ENCODE peak calls at places on chromosomes 2 and 18, in nine cellular contexts. One of them, this sample, is unnamed.

GRCh38 chr2:44802409-44803099 is 138.9 kb upstream of the SIX3 start:
- DNase-seq in mesothelial cell of epicardium: no peak
- DNase-seq in neural crest cell: no peak
- DNase-seq in A549: no peak
- DNase-seq in kidney epithelial cell: no peak
- DNase-seq in psoas muscle: no peak
- DNase-seq in fibroblast of lung: no peak
- DNase-seq in foreskin fibroblast: peak
- DNase-seq in endodermal cell: peak
- DNase-seq in this sample: no peak

GRCh38 chr2:206585335-206585734 is 57.0 kb upstream of the FAM237A start:
- DNase-seq in psoas muscle: no peak
- DNase-seq in A549: no peak
- DNase-seq in foreskin fibroblast: no peak
- DNase-seq in neural crest cell: no peak
- DNase-seq in kidney epithelial cell: peak
- DNase-seq in fibroblast of lung: no peak
- DNase-seq in endodermal cell: no peak
- DNase-seq in mesothelial cell of epicardium: no peak
- DNase-seq in this sample: no peak

GRCh38 chr2:63300835-63301234 is 250.2 kb downstream of the OTX1 start:
- DNase-seq in mesothelial cell of epicardium: no peak
- DNase-seq in neural crest cell: no peak
- DNase-seq in psoas muscle: no peak
- DNase-seq in foreskin fibroblast: no peak
- DNase-seq in fibroblast of lung: no peak
- DNase-seq in kidney epithelial cell: no peak
- DNase-seq in A549: no peak
- DNase-seq in endodermal cell: peak
- DNase-seq in this sample: no peak

GRCh38 chr18:32160547-32160946 is 29.3 kb upstream of the MEP1B start:
- DNase-seq in A549: no peak
- DNase-seq in mesothelial cell of epicardium: no peak
- DNase-seq in kidney epithelial cell: no peak
- DNase-seq in foreskin fibroblast: no peak
- DNase-seq in neural crest cell: no peak
- DNase-seq in psoas muscle: no peak
- DNase-seq in fibroblast of lung: no peak
- DNase-seq in endodermal cell: no peak
- DNase-seq in this sample: no peak

GRCh38 chr18:35355140-35355618 is 11.0 kb upstream of the ZNF24 start:
- DNase-seq in neural crest cell: peak
- DNase-seq in fibroblast of lung: peak
- DNase-seq in kidney epithelial cell: peak
- DNase-seq in mesothelial cell of epicardium: no peak
- DNase-seq in A549: no peak
- DNase-seq in foreskin fibroblast: peak
- DNase-seq in endodermal cell: peak
- DNase-seq in psoas muscle: peak
- DNase-seq in this sample: peak

GRCh38 chr2:17867133-17867532 is 11.3 kb upstream of the KCNS3 start:
- DNase-seq in endodermal cell: no peak
- DNase-seq in foreskin fibroblast: no peak
- DNase-seq in neural crest cell: no peak
- DNase-seq in kidney epithelial cell: no peak
- DNase-seq in A549: no peak
- DNase-seq in fibroblast of lung: no peak
- DNase-seq in psoas muscle: no peak
- DNase-seq in mesothelial cell of epicardium: no peak
- DNase-seq in this sample: no peak

GRCh38 chr18:8286303-8286702 is 322.9 kb upstream of the RAB12 start:
- DNase-seq in kidney epithelial cell: no peak
- DNase-seq in mesothelial cell of epicardium: no peak
- DNase-seq in psoas muscle: no peak
- DNase-seq in neural crest cell: no peak
- DNase-seq in foreskin fibroblast: no peak
- DNase-seq in endodermal cell: no peak
- DNase-seq in fibroblast of lung: no peak
- DNase-seq in A549: no peak
- DNase-seq in this sample: no peak

GRCh38 chr18:58838165-58838860 is 26.4 kb upstream of the ZNF532 start:
- DNase-seq in endodermal cell: no peak
- DNase-seq in mesothelial cell of epicardium: no peak
- DNase-seq in neural crest cell: no peak
- DNase-seq in A549: no peak
- DNase-seq in fibroblast of lung: no peak
- DNase-seq in kidney epithelial cell: no peak
- DNase-seq in foreskin fibroblast: no peak
- DNase-seq in psoas muscle: no peak
- DNase-seq in this sample: no peak

GRCh38 chr2:7004641-7005040 is 87.4 kb downstream of the RNF144A start:
- DNase-seq in fibroblast of lung: no peak
- DNase-seq in A549: no peak
- DNase-seq in foreskin fibroblast: no peak
- DNase-seq in neural crest cell: no peak
- DNase-seq in mesothelial cell of epicardium: no peak
- DNase-seq in psoas muscle: no peak
- DNase-seq in endodermal cell: no peak
- DNase-seq in kidney epithelial cell: no peak
- DNase-seq in this sample: no peak

GRCh38 chr2:27977623-27978312 is 87.2 kb downstream of the BABAM2 start:
- DNase-seq in psoas muscle: peak
- DNase-seq in A549: no peak
- DNase-seq in fibroblast of lung: peak
- DNase-seq in neural crest cell: no peak
- DNase-seq in foreskin fibroblast: peak
- DNase-seq in kidney epithelial cell: peak
- DNase-seq in endodermal cell: no peak
- DNase-seq in mesothelial cell of epicardium: no peak
- DNase-seq in this sample: peak

GRCh38 chr2:235215248-235215647 is 263.4 kb downstream of the SH3BP4 start:
- DNase-seq in mesothelial cell of epicardium: no peak
- DNase-seq in kidney epithelial cell: no peak
- DNase-seq in endodermal cell: no peak
- DNase-seq in neural crest cell: no peak
- DNase-seq in foreskin fibroblast: no peak
- DNase-seq in psoas muscle: no peak
- DNase-seq in fibroblast of lung: no peak
- DNase-seq in A549: no peak
- DNase-seq in this sample: no peak

GRCh38 chr2:99821572-99822369 is 320.6 kb downstream of the AFF3 start:
- DNase-seq in fibroblast of lung: peak
- DNase-seq in A549: no peak
- DNase-seq in psoas muscle: no peak
- DNase-seq in endodermal cell: peak
- DNase-seq in mesothelial cell of epicardium: no peak
- DNase-seq in neural crest cell: no peak
- DNase-seq in kidney epithelial cell: peak
- DNase-seq in foreskin fibroblast: peak
- DNase-seq in this sample: peak

GRCh38 chr2:99822487-99823218 is 319.7 kb downstream of the AFF3 start:
- DNase-seq in mesothelial cell of epicardium: no peak
- DNase-seq in fibroblast of lung: no peak
- DNase-seq in kidney epithelial cell: no peak
- DNase-seq in endodermal cell: peak
- DNase-seq in A549: no peak
- DNase-seq in foreskin fibroblast: no peak
- DNase-seq in psoas muscle: no peak
- DNase-seq in neural crest cell: peak
- DNase-seq in this sample: no peak

GRCh38 chr2:99818842-99819241 is 323.5 kb downstream of the AFF3 start:
- DNase-seq in endodermal cell: no peak
- DNase-seq in A549: peak
- DNase-seq in mesothelial cell of epicardium: no peak
- DNase-seq in foreskin fibroblast: peak
- DNase-seq in neural crest cell: no peak
- DNase-seq in kidney epithelial cell: no peak
- DNase-seq in fibroblast of lung: peak
- DNase-seq in psoas muscle: no peak
- DNase-seq in this sample: no peak

GRCh38 chr2:99819766-99820165 is 322.6 kb downstream of the AFF3 start:
- DNase-seq in neural crest cell: no peak
- DNase-seq in foreskin fibroblast: no peak
- DNase-seq in A549: no peak
- DNase-seq in fibroblast of lung: no peak
- DNase-seq in kidney epithelial cell: peak
- DNase-seq in psoas muscle: no peak
- DNase-seq in mesothelial cell of epicardium: no peak
- DNase-seq in endodermal cell: peak
- DNase-seq in this sample: no peak

DNA sequence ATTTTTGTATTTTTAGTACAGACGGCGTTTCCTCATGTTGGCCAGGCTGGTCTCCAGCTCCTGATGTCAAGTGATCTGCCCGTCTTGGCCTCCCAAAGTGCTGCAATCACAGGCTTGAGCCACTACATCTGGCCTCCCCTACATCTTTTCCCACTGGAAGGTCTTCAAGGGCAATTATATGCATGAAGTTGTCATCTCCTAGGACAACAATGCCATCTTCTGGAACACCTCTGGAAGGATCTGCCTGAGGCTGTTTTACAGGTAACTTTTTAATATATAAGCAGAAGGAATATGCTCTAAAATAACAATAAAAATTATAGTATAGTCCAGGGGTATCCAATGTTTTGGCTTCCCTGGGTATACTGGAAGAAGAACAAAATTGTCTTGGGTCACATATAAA is 321.4 kb downstream of the AFF3 start:
- DNase-seq in neural crest cell: no peak
- DNase-seq in fibroblast of lung: no peak
- DNase-seq in kidney epithelial cell: no peak
- DNase-seq in foreskin fibroblast: no peak
- DNase-seq in psoas muscle: no peak
- DNase-seq in endodermal cell: no peak
- DNase-seq in mesothelial cell of epicardium: no peak
- DNase-seq in A549: no peak
- DNase-seq in this sample: no peak
- TF ChIP-seq CTCF in neural crest cell: no peak
- TF ChIP-seq CTCF in fibroblast of lung: no peak
- TF ChIP-seq CTCF in kidney epithelial cell: no peak
- TF ChIP-seq CTCF in foreskin fibroblast: no peak
- TF ChIP-seq CTCF in psoas muscle: peak
- TF ChIP-seq CTCF in endodermal cell: peak
- TF ChIP-seq CTCF in mesothelial cell of epicardium: no peak
- TF ChIP-seq CTCF in A549: no peak
- TF ChIP-seq CTCF in this sample: no peak

DNA sequence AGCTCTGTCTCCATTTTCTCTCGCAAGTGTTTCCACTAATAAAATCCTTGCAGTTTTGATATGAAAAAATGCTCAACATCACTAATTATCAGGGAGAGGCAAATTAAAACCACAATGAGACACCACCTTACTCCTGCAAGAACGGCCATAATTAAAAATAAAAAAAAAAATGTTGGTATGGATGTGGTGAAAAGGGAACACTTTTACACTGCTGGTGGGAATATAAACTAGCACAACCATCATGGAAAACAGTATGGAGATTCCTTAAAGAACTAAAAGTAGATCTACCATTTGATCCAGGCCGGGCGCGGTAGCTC is 49.8 kb upstream of the GREB1L start:
- DNase-seq in endodermal cell: no peak
- DNase-seq in foreskin fibroblast: no peak
- DNase-seq in psoas muscle: no peak
- DNase-seq in kidney epithelial cell: no peak
- DNase-seq in neural crest cell: no peak
- DNase-seq in A549: no peak
- DNase-seq in mesothelial cell of epicardium: no peak
- DNase-seq in fibroblast of lung: no peak
- DNase-seq in this sample: no peak
- TF ChIP-seq CTCF in endodermal cell: no peak
- TF ChIP-seq CTCF in foreskin fibroblast: no peak
- TF ChIP-seq CTCF in psoas muscle: no peak
- TF ChIP-seq CTCF in kidney epithelial cell: no peak
- TF ChIP-seq CTCF in neural crest cell: peak
- TF ChIP-seq CTCF in A549: no peak
- TF ChIP-seq CTCF in mesothelial cell of epicardium: peak
- TF ChIP-seq CTCF in fibroblast of lung: no peak
- TF ChIP-seq CTCF in this sample: peak

GRCh38 chr2:23510471-23510870 is 125.5 kb downstream of the KLHL29 start:
- DNase-seq in kidney epithelial cell: no peak
- DNase-seq in foreskin fibroblast: no peak
- DNase-seq in neural crest cell: no peak
- DNase-seq in A549: no peak
- DNase-seq in mesothelial cell of epicardium: no peak
- DNase-seq in endodermal cell: no peak
- DNase-seq in fibroblast of lung: no peak
- DNase-seq in psoas muscle: no peak
- DNase-seq in this sample: no peak
- TF ChIP-seq CTCF in kidney epithelial cell: no peak
- TF ChIP-seq CTCF in foreskin fibroblast: no peak
- TF ChIP-seq CTCF in neural crest cell: no peak
- TF ChIP-seq CTCF in A549: no peak
- TF ChIP-seq CTCF in mesothelial cell of epicardium: no peak
- TF ChIP-seq CTCF in endodermal cell: no peak
- TF ChIP-seq CTCF in fibroblast of lung: no peak
- TF ChIP-seq CTCF in psoas muscle: no peak
- TF ChIP-seq CTCF in this sample: no peak

GRCh38 chr18:23207191-23207955 is 72.1 kb downstream of the CABLES1 start:
- DNase-seq in endodermal cell: peak
- DNase-seq in mesothelial cell of epicardium: no peak
- DNase-seq in fibroblast of lung: no peak
- DNase-seq in foreskin fibroblast: no peak
- DNase-seq in A549: no peak
- DNase-seq in psoas muscle: no peak
- DNase-seq in kidney epithelial cell: no peak
- DNase-seq in neural crest cell: no peak
- DNase-seq in this sample: no peak
- TF ChIP-seq CTCF in endodermal cell: peak
- TF ChIP-seq CTCF in mesothelial cell of epicardium: no peak
- TF ChIP-seq CTCF in fibroblast of lung: peak
- TF ChIP-seq CTCF in foreskin fibroblast: no peak
- TF ChIP-seq CTCF in A549: no peak
- TF ChIP-seq CTCF in psoas muscle: no peak
- TF ChIP-seq CTCF in kidney epithelial cell: peak
- TF ChIP-seq CTCF in neural crest cell: peak
- TF ChIP-seq CTCF in this sample: peak

GRCh38 chr2:113376248-113376934 is 61.1 kb upstream of the ZNG1B start:
- DNase-seq in neural crest cell: no peak
- DNase-seq in mesothelial cell of epicardium: no peak
- DNase-seq in endodermal cell: no peak
- DNase-seq in A549: no peak
- DNase-seq in fibroblast of lung: no peak
- DNase-seq in foreskin fibroblast: no peak
- DNase-seq in psoas muscle: no peak
- DNase-seq in kidney epithelial cell: no peak
- DNase-seq in this sample: no peak

GRCh38 chr2:113370030-113370429 is 67.5 kb upstream of the ZNG1B start:
- DNase-seq in neural crest cell: no peak
- DNase-seq in kidney epithelial cell: no peak
- DNase-seq in psoas muscle: no peak
- DNase-seq in A549: no peak
- DNase-seq in mesothelial cell of epicardium: no peak
- DNase-seq in fibroblast of lung: no peak
- DNase-seq in endodermal cell: no peak
- DNase-seq in foreskin fibroblast: no peak
- DNase-seq in this sample: no peak

GRCh38 chr2:113370478-113371091 is 66.9 kb upstream of the ZNG1B start:
- DNase-seq in kidney epithelial cell: peak
- DNase-seq in A549: peak
- DNase-seq in foreskin fibroblast: peak
- DNase-seq in neural crest cell: peak
- DNase-seq in mesothelial cell of epicardium: no peak
- DNase-seq in endodermal cell: peak
- DNase-seq in fibroblast of lung: peak
- DNase-seq in psoas muscle: peak
- DNase-seq in this sample: peak
- TF ChIP-seq CTCF in kidney epithelial cell: peak
- TF ChIP-seq CTCF in A549: peak
- TF ChIP-seq CTCF in foreskin fibroblast: peak
- TF ChIP-seq CTCF in neural crest cell: peak
- TF ChIP-seq CTCF in mesothelial cell of epicardium: peak
- TF ChIP-seq CTCF in endodermal cell: peak
- TF ChIP-seq CTCF in fibroblast of lung: peak
- TF ChIP-seq CTCF in psoas muscle: peak
- TF ChIP-seq CTCF in this sample: peak